ENCODE peak calls at places on chromosome 4, in seven cellular contexts. One of them, this sample, is unnamed.

GRCh38 chr4:5638316-5638715 is 70.0 kb downstream of the EVC2 start:
- DNase-seq in CD8-positive, alpha-beta T cell: no peak
- DNase-seq in AG09309: peak
- DNase-seq in Caco-2: no peak
- DNase-seq in AG10803: peak
- DNase-seq in fibroblast of pulmonary artery: peak
- DNase-seq in heart left ventricle: no peak
- DNase-seq in this sample: peak

GRCh38 chr4:71980976-71981375 is 50.8 kb upstream of the NPFFR2 start:
- DNase-seq in heart left ventricle: no peak
- DNase-seq in Caco-2: no peak
- DNase-seq in AG09309: no peak
- DNase-seq in AG10803: no peak
- DNase-seq in CD8-positive, alpha-beta T cell: no peak
- DNase-seq in fibroblast of pulmonary artery: no peak
- DNase-seq in this sample: no peak

GRCh38 chr4:168221298-168221697 is 97.3 kb downstream of the DDX60 start:
- DNase-seq in fibroblast of pulmonary artery: peak
- DNase-seq in Caco-2: no peak
- DNase-seq in AG09309: peak
- DNase-seq in heart left ventricle: no peak
- DNase-seq in AG10803: peak
- DNase-seq in CD8-positive, alpha-beta T cell: no peak
- DNase-seq in this sample: peak

GRCh38 chr4:128225148-128225547 is 62.5 kb downstream of the PGRMC2 start:
- DNase-seq in CD8-positive, alpha-beta T cell: no peak
- DNase-seq in AG09309: no peak
- DNase-seq in heart left ventricle: no peak
- DNase-seq in fibroblast of pulmonary artery: peak
- DNase-seq in AG10803: peak
- DNase-seq in Caco-2: no peak
- DNase-seq in this sample: no peak

GRCh38 chr4:143626134-143626859 is 74.2 kb downstream of the FREM3 start:
- DNase-seq in heart left ventricle: peak
- DNase-seq in AG09309: no peak
- DNase-seq in fibroblast of pulmonary artery: peak
- DNase-seq in CD8-positive, alpha-beta T cell: no peak
- DNase-seq in Caco-2: no peak
- DNase-seq in AG10803: peak
- DNase-seq in this sample: peak

GRCh38 chr4:6641164-6641970 is 882 bp downstream of the MRFAP1 start:
- DNase-seq in heart left ventricle: no peak
- DNase-seq in CD8-positive, alpha-beta T cell: peak
- DNase-seq in fibroblast of pulmonary artery: peak
- DNase-seq in Caco-2: no peak
- DNase-seq in AG09309: no peak
- DNase-seq in AG10803: peak
- DNase-seq in this sample: no peak

GRCh38 chr4:134636332-134637055 is 434.9 kb upstream of the PABPC4L start:
- DNase-seq in fibroblast of pulmonary artery: no peak
- DNase-seq in AG09309: no peak
- DNase-seq in heart left ventricle: no peak
- DNase-seq in AG10803: no peak
- DNase-seq in Caco-2: no peak
- DNase-seq in CD8-positive, alpha-beta T cell: no peak
- DNase-seq in this sample: no peak

GRCh38 chr4:73341454-73341853 is 62.6 kb upstream of the ALB start:
- DNase-seq in AG09309: peak
- DNase-seq in Caco-2: peak
- DNase-seq in heart left ventricle: no peak
- DNase-seq in CD8-positive, alpha-beta T cell: no peak
- DNase-seq in AG10803: peak
- DNase-seq in fibroblast of pulmonary artery: peak
- DNase-seq in this sample: no peak

GRCh38 chr4:155307731-155308277 is 69.0 kb downstream of the MAP9 start:
- DNase-seq in heart left ventricle: no peak
- DNase-seq in fibroblast of pulmonary artery: no peak
- DNase-seq in AG10803: no peak
- DNase-seq in Caco-2: no peak
- DNase-seq in AG09309: no peak
- DNase-seq in CD8-positive, alpha-beta T cell: no peak
- DNase-seq in this sample: no peak

GRCh38 chr4:105474110-105474518 is 252 bp upstream of the PPA2 start:
- DNase-seq in Caco-2: peak
- DNase-seq in AG10803: peak
- DNase-seq in AG09309: no peak
- DNase-seq in CD8-positive, alpha-beta T cell: no peak
- DNase-seq in fibroblast of pulmonary artery: peak
- DNase-seq in heart left ventricle: peak
- DNase-seq in this sample: no peak

GRCh38 chr4:144754562-144755410 is 108.8 kb downstream of the HHIP start:
- DNase-seq in fibroblast of pulmonary artery: peak
- DNase-seq in AG09309: peak
- DNase-seq in heart left ventricle: no peak
- DNase-seq in Caco-2: no peak
- DNase-seq in CD8-positive, alpha-beta T cell: no peak
- DNase-seq in AG10803: peak
- DNase-seq in this sample: no peak

GRCh38 chr4:14504162-14504561 is 498.1 kb upstream of the CPEB2 start:
- DNase-seq in heart left ventricle: no peak
- DNase-seq in CD8-positive, alpha-beta T cell: no peak
- DNase-seq in AG09309: no peak
- DNase-seq in AG10803: no peak
- DNase-seq in Caco-2: no peak
- DNase-seq in fibroblast of pulmonary artery: no peak
- DNase-seq in this sample: no peak

DNA sequence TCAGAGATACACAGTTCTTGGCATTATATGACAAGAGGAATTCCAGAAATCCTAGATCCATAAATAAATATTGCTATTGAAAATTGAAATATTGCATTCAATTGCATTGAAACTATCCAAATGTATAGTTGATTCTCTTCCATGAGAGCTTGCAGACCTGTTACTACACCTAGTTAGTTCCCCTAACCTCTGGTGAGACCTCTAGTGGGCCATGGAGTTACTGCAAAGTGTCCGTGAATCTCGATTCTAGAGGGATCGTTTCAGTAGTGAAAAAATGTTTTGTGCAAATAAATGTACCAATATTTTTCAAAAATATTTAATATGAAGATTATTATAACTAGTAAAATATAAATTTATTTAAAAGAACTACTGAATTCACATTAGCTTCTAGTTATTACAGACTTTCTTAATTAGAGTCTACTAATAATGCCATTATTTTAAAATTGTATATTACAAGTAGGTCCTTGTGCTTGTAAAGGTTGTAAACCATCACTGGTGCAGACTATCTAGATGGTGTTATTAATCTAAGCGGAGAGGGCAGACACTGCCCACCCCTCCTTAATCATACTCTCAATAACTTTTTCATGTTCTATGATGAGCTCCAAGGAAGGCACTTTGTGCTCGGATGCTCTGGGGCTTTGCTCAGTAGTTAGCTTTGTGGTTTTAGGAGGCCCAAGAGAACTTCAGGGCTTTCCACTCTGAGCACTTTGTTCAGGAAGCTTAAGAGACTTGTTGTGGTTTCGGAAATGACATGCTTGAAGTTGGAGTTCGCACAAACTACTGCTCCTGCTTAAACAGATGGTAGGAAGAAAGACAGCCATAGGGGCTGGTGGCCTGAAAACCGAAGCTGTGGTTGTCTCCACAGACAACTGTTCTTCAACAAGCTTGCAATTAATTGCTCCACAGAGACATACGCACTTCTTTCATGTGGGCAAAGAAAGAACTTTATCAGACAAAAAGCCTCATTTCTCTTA is 42.8 kb downstream of the IL21 start:
- DNase-seq in heart left ventricle: no peak
- DNase-seq in AG09309: no peak
- DNase-seq in Caco-2: peak
- DNase-seq in AG10803: peak
- DNase-seq in fibroblast of pulmonary artery: peak
- DNase-seq in CD8-positive, alpha-beta T cell: peak
- DNase-seq in this sample: no peak
- H3K4me3 ChIP-seq in heart left ventricle: no peak
- H3K4me3 ChIP-seq in AG09309: no peak
- H3K4me3 ChIP-seq in Caco-2: no peak
- H3K4me3 ChIP-seq in AG10803: no peak
- H3K4me3 ChIP-seq in fibroblast of pulmonary artery: no peak
- H3K4me3 ChIP-seq in CD8-positive, alpha-beta T cell: no peak
- H3K4me3 ChIP-seq in this sample: no peak

GRCh38 chr4:40328383-40328782 is 6.8 kb upstream of the CHRNA9 start:
- DNase-seq in heart left ventricle: no peak
- DNase-seq in Caco-2: no peak
- DNase-seq in AG09309: no peak
- DNase-seq in fibroblast of pulmonary artery: no peak
- DNase-seq in CD8-positive, alpha-beta T cell: no peak
- DNase-seq in AG10803: no peak
- DNase-seq in this sample: no peak

GRCh38 chr4:40327340-40327739 is 7.8 kb upstream of the CHRNA9 start:
- DNase-seq in AG09309: no peak
- DNase-seq in heart left ventricle: no peak
- DNase-seq in fibroblast of pulmonary artery: peak
- DNase-seq in Caco-2: no peak
- DNase-seq in AG10803: no peak
- DNase-seq in CD8-positive, alpha-beta T cell: no peak
- DNase-seq in this sample: no peak

GRCh38 chr4:40322853-40323252 is 12.3 kb upstream of the CHRNA9 start:
- DNase-seq in CD8-positive, alpha-beta T cell: no peak
- DNase-seq in heart left ventricle: no peak
- DNase-seq in Caco-2: no peak
- DNase-seq in fibroblast of pulmonary artery: peak
- DNase-seq in AG09309: no peak
- DNase-seq in AG10803: peak
- DNase-seq in this sample: peak

GRCh38 chr4:40323866-40324265 is 11.3 kb upstream of the CHRNA9 start:
- DNase-seq in fibroblast of pulmonary artery: no peak
- DNase-seq in Caco-2: no peak
- DNase-seq in AG10803: no peak
- DNase-seq in heart left ventricle: no peak
- DNase-seq in CD8-positive, alpha-beta T cell: no peak
- DNase-seq in AG09309: no peak
- DNase-seq in this sample: no peak

GRCh38 chr4:40325406-40326019 is 9.6 kb upstream of the CHRNA9 start:
- DNase-seq in CD8-positive, alpha-beta T cell: peak
- DNase-seq in fibroblast of pulmonary artery: peak
- DNase-seq in heart left ventricle: no peak
- DNase-seq in AG09309: no peak
- DNase-seq in AG10803: peak
- DNase-seq in Caco-2: peak
- DNase-seq in this sample: no peak
- TF ChIP-seq CTCF in CD8-positive, alpha-beta T cell: peak
- TF ChIP-seq CTCF in fibroblast of pulmonary artery: peak
- TF ChIP-seq CTCF in heart left ventricle: peak
- TF ChIP-seq CTCF in AG09309: peak
- TF ChIP-seq CTCF in AG10803: peak
- TF ChIP-seq CTCF in Caco-2: peak
- TF ChIP-seq CTCF in this sample: peak

GRCh38 chr4:95536650-95537049 is 12.1 kb downstream of the UNC5C start:
- DNase-seq in Caco-2: no peak
- DNase-seq in CD8-positive, alpha-beta T cell: no peak
- DNase-seq in AG09309: no peak
- DNase-seq in AG10803: no peak
- DNase-seq in heart left ventricle: no peak
- DNase-seq in fibroblast of pulmonary artery: no peak
- DNase-seq in this sample: no peak
- H3K4me3 ChIP-seq in Caco-2: no peak
- H3K4me3 ChIP-seq in CD8-positive, alpha-beta T cell: no peak
- H3K4me3 ChIP-seq in AG09309: no peak
- H3K4me3 ChIP-seq in AG10803: no peak
- H3K4me3 ChIP-seq in heart left ventricle: peak
- H3K4me3 ChIP-seq in fibroblast of pulmonary artery: no peak
- H3K4me3 ChIP-seq in this sample: no peak

DNA sequence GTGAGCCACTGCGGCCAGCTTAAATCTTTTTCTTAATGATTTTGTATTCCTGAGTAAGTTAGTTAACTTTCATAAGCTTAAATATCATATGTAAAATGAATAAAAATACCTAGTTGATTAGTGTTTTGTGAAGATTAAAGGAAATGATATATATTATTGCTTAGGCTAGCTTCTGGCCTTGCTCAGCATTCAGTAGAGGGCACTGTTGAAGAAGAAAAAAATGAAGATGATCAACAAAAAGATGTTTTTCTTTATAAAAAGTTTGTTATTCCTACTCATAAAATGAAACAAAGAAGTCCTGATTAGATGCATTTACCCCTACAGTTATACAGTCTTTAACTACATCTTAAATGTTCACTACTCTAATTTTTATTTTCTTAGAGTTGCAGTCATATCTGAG is 797.7 kb downstream of the RAPGEF2 start:
- DNase-seq in fibroblast of pulmonary artery: no peak
- DNase-seq in CD8-positive, alpha-beta T cell: no peak
- DNase-seq in heart left ventricle: no peak
- DNase-seq in AG09309: no peak
- DNase-seq in Caco-2: no peak
- DNase-seq in AG10803: no peak
- DNase-seq in this sample: no peak
- TF ChIP-seq CTCF in fibroblast of pulmonary artery: no peak
- TF ChIP-seq CTCF in CD8-positive, alpha-beta T cell: no peak
- TF ChIP-seq CTCF in heart left ventricle: no peak
- TF ChIP-seq CTCF in AG09309: no peak
- TF ChIP-seq CTCF in Caco-2: no peak
- TF ChIP-seq CTCF in AG10803: no peak
- TF ChIP-seq CTCF in this sample: no peak

DNA sequence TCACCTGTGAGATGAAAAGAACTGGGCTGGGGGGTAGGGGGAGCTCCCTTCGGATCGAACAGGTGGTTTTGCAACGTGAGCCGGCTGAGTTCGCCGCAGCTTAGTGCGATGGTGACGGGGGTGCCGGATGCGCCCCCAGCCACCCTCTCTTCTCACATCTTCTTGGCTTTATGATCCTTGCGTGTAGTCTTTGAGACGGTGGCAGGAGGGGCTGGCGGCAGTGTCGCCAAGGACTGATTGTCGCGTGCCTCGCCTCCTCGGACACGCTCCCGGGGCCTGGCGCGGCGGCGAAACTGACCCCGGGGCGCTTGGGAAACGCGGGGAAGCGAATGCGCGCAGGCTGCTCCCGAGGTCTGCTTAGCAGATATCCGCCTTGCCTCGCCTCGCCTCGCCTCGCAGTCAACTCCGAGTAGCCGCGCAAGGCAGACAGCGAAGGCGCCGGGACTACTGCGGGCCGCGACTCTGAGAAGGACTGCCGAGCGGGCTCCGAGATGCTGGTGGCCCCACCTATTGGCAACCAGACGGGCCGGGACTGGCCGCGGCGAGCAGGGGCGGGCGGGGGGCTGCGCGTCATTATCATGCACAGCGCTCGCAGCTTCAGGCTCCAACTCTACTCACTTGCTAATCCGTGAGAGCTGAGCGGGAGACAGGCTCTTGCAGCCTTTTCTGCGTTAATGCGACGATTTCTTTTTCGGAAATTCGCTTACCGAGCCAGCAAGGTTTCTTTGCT is 1.5 kb downstream of the GRID2 start:
- DNase-seq in fibroblast of pulmonary artery: peak
- DNase-seq in AG09309: no peak
- DNase-seq in Caco-2: no peak
- DNase-seq in CD8-positive, alpha-beta T cell: no peak
- DNase-seq in AG10803: peak
- DNase-seq in heart left ventricle: peak
- DNase-seq in this sample: no peak
- H3K4me3 ChIP-seq in fibroblast of pulmonary artery: peak
- H3K4me3 ChIP-seq in AG09309: no peak
- H3K4me3 ChIP-seq in Caco-2: no peak
- H3K4me3 ChIP-seq in CD8-positive, alpha-beta T cell: no peak
- H3K4me3 ChIP-seq in AG10803: no peak
- H3K4me3 ChIP-seq in heart left ventricle: peak
- H3K4me3 ChIP-seq in this sample: no peak